ENCODE peak calls at places on chromosomes 13 and 19, in seven cellular contexts. F is DND-41; O is cardiac fibroblast; W is PC-3; P is mesendoderm; Q is GM12865; B is CD8-positive, alpha-beta memory T cell. L is an unnamed sample.

GRCh38 chr19:33311326-33311682 is 9.0 kb upstream of the CEBPA start:
- DNase-seq in P (no peak), F (no peak), W (peak), O (no peak), B (no peak), Q (no peak), L (no peak)

GRCh38 chr19:44644391-44645016 is 794 bp downstream of the PVR start:
- DNase-seq in O (peak), W (peak), P (peak), F (no peak), Q (no peak), B (no peak), L (no peak)

GRCh38 chr19:29837448-29837961 is 25.7 kb downstream of the CCNE1 start:
- DNase-seq in B (no peak), W (no peak), F (no peak), O (no peak), Q (peak), P (no peak), L (no peak)

GRCh38 chr13:100203696-100204367 is 114.9 kb downstream of the PCCA start:
- DNase-seq in P (no peak), F (peak), O (peak), Q (peak), W (peak), B (no peak), L (no peak)

GRCh38 chr13:38386421-38386820 is 36.8 kb downstream of the UFM1 start:
- DNase-seq in W (no peak), Q (no peak), O (peak), B (no peak), F (no peak), P (no peak), L (no peak)

GRCh38 chr13:88042489-88042888 is 371.3 kb downstream of the SLITRK5 start:
- DNase-seq in P (no peak), Q (no peak), F (no peak), W (peak), B (no peak), O (no peak), L (peak)

GRCh38 chr13:102707465-102707864 is 12.6 kb upstream of the METTL21C start:
- DNase-seq in B (no peak), W (peak), F (no peak), O (peak), Q (no peak), P (no peak), L (peak)

GRCh38 chr13:91291078-91291477 is 56.4 kb upstream of the MIR17HG start:
- DNase-seq in Q (no peak), F (no peak), O (no peak), P (no peak), W (no peak), B (no peak), L (no peak)

GRCh38 chr19:36115453-36116343 is at the start of gene TBCB:
- DNase-seq in F (no peak), P (peak), Q (no peak), B (peak), O (peak), W (no peak), L (no peak)

GRCh38 chr19:37964109-37964508 is 57.1 kb downstream of the SIPA1L3 start:
- DNase-seq in Q (no peak), F (no peak), W (no peak), P (no peak), B (no peak), O (no peak), L (no peak)

GRCh38 chr19:22622020-22622419 is 12.1 kb upstream of the ZNF492 start:
- DNase-seq in Q (no peak), P (no peak), B (no peak), F (no peak), O (no peak), W (no peak), L (no peak)

GRCh38 chr19:40210919-40211318 is 7.3 kb downstream of the TTC9B start:
- DNase-seq in F (no peak), W (no peak), P (peak), O (no peak), Q (no peak), B (no peak), L (no peak)

GRCh38 chr13:60720590-60720989 is 323.6 kb downstream of the TDRD3 start:
- DNase-seq in B (no peak), P (no peak), O (no peak), Q (no peak), W (no peak), F (no peak), L (no peak)

GRCh38 chr13:85582890-85583289 is 216.3 kb downstream of the SLITRK6 start:
- DNase-seq in F (no peak), O (no peak), Q (no peak), P (no peak), W (peak), B (no peak), L (no peak)

GRCh38 chr13:95880346-95880745 is 172.9 kb downstream of the UGGT2 start:
- DNase-seq in Q (no peak), O (peak), B (no peak), P (no peak), W (no peak), F (no peak), L (no peak)

GRCh38 chr13:76848596-76848995 is 37.6 kb downstream of the KCTD12 start:
- DNase-seq in Q (no peak), F (no peak), P (no peak), O (peak), B (no peak), W (no peak), L (no peak)

GRCh38 chr19:14632286-14632685 is 42.4 kb downstream of the ADGRE3 start:
- DNase-seq in P (peak), O (peak), Q (peak), B (no peak), W (peak), F (peak), L (no peak)

GRCh38 chr19:14629557-14629956 is 45.1 kb downstream of the ADGRE3 start:
- DNase-seq in B (no peak), P (no peak), W (no peak), F (no peak), O (no peak), Q (no peak), L (no peak)
- H3K4me3 ChIP-seq in B (no peak), P (no peak), W (no peak), F (no peak), O (no peak), Q (no peak), L (no peak)

GRCh38 chr19:41434450-41434849 is 5.3 kb downstream of the DMAC2 start:
- DNase-seq in B (no peak), P (no peak), F (no peak), Q (no peak), W (no peak), O (no peak), L (no peak)
- H3K4me3 ChIP-seq in B (no peak), P (no peak), F (no peak), Q (no peak), W (no peak), O (no peak), L (no peak)

GRCh38 chr19:9205506-9206113 is 13.8 kb downstream of the OR7D4 start:
- DNase-seq in F (peak), O (peak), P (peak), B (peak), W (peak), Q (peak), L (peak)
- H3K4me3 ChIP-seq in F (peak), O (peak), P (no peak), B (no peak), W (peak), Q (peak), L (peak)

DNA sequence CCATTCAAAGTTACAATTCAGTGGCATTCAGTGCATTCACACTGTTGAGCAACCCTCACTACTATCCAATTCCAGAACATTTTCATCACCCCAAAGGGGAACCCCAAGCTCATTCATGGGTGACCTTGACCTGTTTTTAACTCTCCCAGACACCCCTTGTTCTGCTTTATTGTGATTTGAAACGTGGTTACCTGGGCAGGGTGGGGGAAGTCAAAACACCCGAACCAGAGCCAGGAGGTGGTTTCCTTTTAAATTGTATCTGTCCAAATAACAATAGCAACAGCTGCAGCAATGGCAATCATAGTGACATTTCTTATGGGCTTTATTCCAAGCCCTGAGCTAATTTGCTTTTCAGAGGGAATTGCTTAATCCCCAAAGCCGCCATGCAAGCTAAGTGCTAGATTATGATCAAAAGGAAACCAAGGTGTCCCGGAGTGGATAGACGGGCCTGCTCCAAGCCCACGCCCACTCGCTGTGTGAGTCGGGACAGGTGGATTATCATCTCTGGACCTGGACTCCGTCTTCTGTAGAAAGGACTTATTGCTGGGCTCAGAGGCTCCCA is 6.1 kb downstream of the PTGIR start:
- DNase-seq in W (no peak), P (no peak), Q (peak), B (no peak), F (no peak), O (peak), L (no peak)
- H3K4me3 ChIP-seq in W (no peak), P (no peak), Q (peak), B (no peak), F (no peak), O (no peak), L (no peak)

GRCh38 chr19:58498316-58499020 is 13.3 kb downstream of the SLC27A5 start:
- DNase-seq in F (no peak), B (no peak), P (no peak), Q (peak), W (no peak), O (no peak), L (no peak)

GRCh38 chr19:58497634-58498170 is 14.1 kb downstream of the SLC27A5 start:
- DNase-seq in W (no peak), B (no peak), O (no peak), Q (no peak), P (no peak), F (no peak), L (no peak)

GRCh38 chr19:58499021-58499927 is 12.5 kb downstream of the SLC27A5 start:
- DNase-seq in Q (peak), P (peak), B (peak), F (peak), O (peak), W (peak), L (peak)

GRCh38 chr19:58500242-58500641 is 11.6 kb downstream of the SLC27A5 start:
- DNase-seq in O (no peak), B (no peak), W (no peak), Q (no peak), P (no peak), F (no peak), L (no peak)
- H3K4me3 ChIP-seq in O (no peak), B (no peak), W (no peak), Q (no peak), P (no peak), F (peak), L (peak)